ENCODE peak calls at places on chromosome 14, in seven cellular contexts. W, X, O, B, D, R and G are unnamed samples.

GRCh38 chr14:51304428-51304827 is 64.4 kb downstream of the TMX1 start:
- ATAC-seq in W (no peak), X (no peak), O (no peak), B (no peak), D (no peak), R (no peak), G (peak; percentile 84)

GRCh38 chr14:95365401-95365800 is 45.7 kb upstream of the CLMN start:
- ATAC-seq in W (no peak), X (no peak), O (no peak), B (no peak), D (no peak), R (no peak), G (no peak)

GRCh38 chr14:90424075-90424474 is 27.2 kb downstream of the CALM1 start:
- ATAC-seq in W (no peak), X (no peak), O (no peak), B (no peak), D (no peak), R (no peak), G (no peak)

GRCh38 chr14:65483647-65484046 is 71.1 kb downstream of the FUT8 start:
- ATAC-seq in W (no peak), X (no peak), O (no peak), B (no peak), D (no peak), R (no peak), G (peak; percentile 79)

GRCh38 chr14:54450535-54450934 is 9.4 kb upstream of the CNIH1 start:
- ATAC-seq in W (no peak), X (no peak), O (peak; percentile 81), B (no peak), D (no peak), R (no peak), G (peak; percentile 89)

GRCh38 chr14:32756173-32756572 is 182.5 kb upstream of the NPAS3 start:
- ATAC-seq in W (no peak), X (no peak), O (peak; percentile 28), B (no peak), D (no peak), R (no peak), G (no peak)

GRCh38 chr14:54796961-54797360 is 105.7 kb downstream of the GCH1 start:
- ATAC-seq in W (no peak), X (no peak), O (no peak), B (no peak), D (no peak), R (no peak), G (no peak)

GRCh38 chr14:88248606-88249005 is 74.5 kb downstream of the KCNK10 start:
- ATAC-seq in W (no peak), X (no peak), O (no peak), B (no peak), D (no peak), R (no peak), G (no peak)

GRCh38 chr14:95156153-95156764 is 1.1 kb downstream of the DICER1 start:
- ATAC-seq in W (no peak), X (no peak), O (no peak), B (no peak), D (no peak), R (no peak), G (no peak)

GRCh38 chr14:60183724-60184596 is 18.8 kb upstream of the DHRS7 start:
- ATAC-seq in W (peak; percentile 89), X (peak; percentile 47), O (peak; percentile 64), B (peak; percentile 63), D (peak; percentile 71), R (no peak), G (peak; percentile 84)

GRCh38 chr14:105666420-105666819 is 140.0 kb downstream of the TMEM121 start:
- ATAC-seq in W (no peak), X (no peak), O (peak; percentile 52), B (peak; percentile 36), D (no peak), R (no peak), G (no peak)

GRCh38 chr14:58844544-58844943 is 206.8 kb downstream of the DACT1 start:
- ATAC-seq in W (no peak), X (no peak), O (no peak), B (no peak), D (no peak), R (no peak), G (no peak)